ENCODE peak calls at places on chromosomes 5 and 9, in four cellular contexts. S is HEK293T, X is GM12878, C is K562. M is an unnamed sample.

GRCh38 chr9:20771721-20772120 is 87.7 kb downstream of the FOCAD start:
- DNase-seq in S (no peak), X (no peak), C (no peak), M (no peak)

GRCh38 chr9:99398241-99398640 is 176.2 kb downstream of the SEC61B start:
- DNase-seq in S (no peak), X (no peak), C (no peak), M (no peak)

GRCh38 chr5:145341842-145342241 is 493.3 kb downstream of the PRELID2 start:
- DNase-seq in S (no peak), X (no peak), C (no peak), M (no peak)

GRCh38 chr5:147507480-147508126 is 2.3 kb downstream of the DPYSL3 start:
- DNase-seq in S (no peak), X (no peak), C (no peak), M (no peak)

GRCh38 chr5:143309661-143310431 is 93.6 kb downstream of the NR3C1 start:
- DNase-seq in S (no peak), X (no peak), C (no peak), M (no peak)

GRCh38 chr5:133051117-133051546 is 681 bp upstream of the HSPA4 start:
- DNase-seq in S (no peak), X (no peak), C (no peak), M (no peak)

GRCh38 chr5:6723122-6723885 is 10.1 kb downstream of the TENT4A start:
- DNase-seq in S (no peak), X (no peak), C (no peak), M (no peak)

GRCh38 chr5:33369470-33370134 is 71.2 kb upstream of the TARS1 start:
- DNase-seq in S (no peak), X (no peak), C (no peak), M (no peak)

GRCh38 chr5:149820012-149820411 is 89.9 kb downstream of the PPARGC1B start:
- DNase-seq in S (no peak), X (no peak), C (no peak), M (no peak)

GRCh38 chr9:90044710-90045151 is 439.9 kb downstream of the GADD45G start:
- DNase-seq in S (no peak), X (no peak), C (no peak), M (peak)

GRCh38 chr9:34035656-34036055 is 13.0 kb downstream of the UBAP2 start:
- DNase-seq in S (no peak), X (no peak), C (no peak), M (peak)

GRCh38 chr5:124806026-124806856 is 59.8 kb upstream of the ZNF608 start:
- DNase-seq in S (peak), X (no peak), C (peak), M (peak)

GRCh38 chr5:9715891-9716335 is 85.8 kb upstream of the TAS2R1 start:
- DNase-seq in S (no peak), X (no peak), C (no peak), M (no peak)

GRCh38 chr5:167821669-167822068 is 469.8 kb upstream of the WWC1 start:
- DNase-seq in S (no peak), X (no peak), C (no peak), M (no peak)

GRCh38 chr5:11797132-11797531 is 107.1 kb downstream of the CTNND2 start:
- DNase-seq in S (no peak), X (no peak), C (no peak), M (no peak)

GRCh38 chr9:107142430-107142829 is 140.6 kb upstream of the RAD23B start:
- DNase-seq in S (no peak), X (no peak), C (no peak), M (no peak)

GRCh38 chr5:14213813-14214585 is 70.9 kb downstream of the TRIO start:
- DNase-seq in S (no peak), X (no peak), C (no peak), M (peak)

GRCh38 chr5:153517105-153517700 is 26.7 kb downstream of the GRIA1 start:
- DNase-seq in S (no peak), X (no peak), C (no peak), M (no peak)

GRCh38 chr9:133307271-133307670 is 28.7 kb downstream of the SURF6 start:
- DNase-seq in S (no peak), X (no peak), C (no peak), M (no peak)

GRCh38 chr5:40688127-40688756 is 8.5 kb downstream of the PTGER4 start:
- DNase-seq in S (peak), X (peak), C (peak), M (peak)

GRCh38 chr5:67094476-67095300 is 101.9 kb downstream of the CD180 start:
- DNase-seq in S (peak), X (no peak), C (no peak), M (peak)

GRCh38 chr5:23007226-23007625 is 154.1 kb upstream of the CDH12 start:
- DNase-seq in S (no peak), X (no peak), C (no peak), M (no peak)

GRCh38 chr9:133275105-133276000 is at the start of gene ABO:
- DNase-seq in S (no peak), X (no peak), C (peak), M (no peak)

GRCh38 chr5:179624841-179625271 is 1.4 kb upstream of the HNRNPH1 start:
- DNase-seq in S (no peak), X (no peak), C (no peak), M (no peak)

GRCh38 chr9:110912701-110913291 is 125.5 kb downstream of the LPAR1 start:
- DNase-seq in S (no peak), X (no peak), C (no peak), M (no peak)

GRCh38 chr9:98334796-98335195 is 79.3 kb upstream of the TBC1D2 start:
- DNase-seq in S (no peak), X (no peak), C (no peak), M (no peak)

GRCh38 chr5:72467987-72468386 is 39.2 kb downstream of the ZNF366 start:
- DNase-seq in S (no peak), X (no peak), C (no peak), M (no peak)

GRCh38 chr5:95720094-95720793 is 10.9 kb upstream of the RHOBTB3 start:
- DNase-seq in S (no peak), X (no peak), C (no peak), M (no peak)

GRCh38 chr5:31692561-31693221 is 53.8 kb downstream of the PDZD2 start:
- DNase-seq in S (no peak), X (no peak), C (no peak), M (no peak)

GRCh38 chr5:150022163-150022540 is 21.6 kb downstream of the HMGXB3 start:
- DNase-seq in S (no peak), X (no peak), C (no peak), M (no peak)

GRCh38 chr5:9622891-9623547 is 7.1 kb downstream of the TAS2R1 start:
- DNase-seq in S (no peak), X (no peak), C (no peak), M (no peak)

GRCh38 chr5:62256161-62257017 is 49.6 kb upstream of the KIF2A start:
- DNase-seq in S (no peak), X (no peak), C (no peak), M (no peak)

GRCh38 chr5:149264432-149265069 is 7.1 kb upstream of the AFAP1L1 start:
- DNase-seq in S (peak), X (no peak), C (peak), M (peak)

GRCh38 chr9:117400131-117400530 is 14.7 kb downstream of the ASTN2 start:
- DNase-seq in S (no peak), X (no peak), C (no peak), M (no peak)

GRCh38 chr9:28779240-28779639 is 1206.0 kb upstream of the C9orf72 start:
- DNase-seq in S (no peak), X (no peak), C (no peak), M (no peak)

GRCh38 chr9:13033959-13034695 is 245.4 kb downstream of the MPDZ start:
- DNase-seq in S (peak), X (no peak), C (peak), M (peak)

GRCh38 chr9:110252509-110253139 is 3.7 kb downstream of the TXN start:
- DNase-seq in S (no peak), X (no peak), C (no peak), M (peak)

GRCh38 chr9:7226007-7226670 is 468.4 kb downstream of the KDM4C start:
- DNase-seq in S (no peak), X (no peak), C (no peak), M (no peak)

GRCh38 chr5:169636477-169637084 is 494 bp upstream of the DOCK2 start:
- DNase-seq in S (no peak), X (no peak), C (no peak), M (no peak)

DNA sequence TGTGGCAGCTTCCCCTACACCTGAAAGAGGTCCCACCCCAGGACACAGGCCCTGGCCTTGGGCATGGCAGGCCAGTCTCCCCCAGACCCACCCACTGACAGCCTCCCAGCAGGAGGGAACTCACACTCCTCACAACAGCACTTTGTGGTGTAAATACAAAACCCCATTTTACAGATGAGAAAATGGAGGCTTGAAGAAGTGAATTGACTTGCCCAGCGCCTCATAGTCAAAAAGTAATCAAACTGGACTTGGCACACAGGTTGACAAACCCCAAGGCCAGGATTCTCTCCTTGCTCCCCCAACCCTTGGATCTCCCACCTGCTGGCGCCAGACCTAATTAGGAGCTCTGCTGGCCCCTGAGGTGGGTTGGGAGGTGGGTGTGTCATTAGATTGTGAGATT is 29.2 kb upstream of the NEK6 start:
- DNase-seq in S (no peak), X (no peak), C (no peak), M (no peak)
- TF ChIP-seq FOXK2 in S (no peak), X (no peak), C (no peak), M (no peak)

GRCh38 chr5:172421-172820 is 18.9 kb upstream of the LRRC14B start:
- DNase-seq in S (no peak), X (no peak), C (no peak), M (no peak)

GRCh38 chr5:172841-173251 is 18.4 kb upstream of the LRRC14B start:
- DNase-seq in S (no peak), X (no peak), C (no peak), M (no peak)

GRCh38 chr5:169728-170094 is 21.6 kb upstream of the LRRC14B start:
- DNase-seq in S (no peak), X (no peak), C (no peak), M (no peak)

GRCh38 chr5:171801-172331 is 19.4 kb upstream of the LRRC14B start:
- DNase-seq in S (no peak), X (no peak), C (no peak), M (no peak)

DNA sequence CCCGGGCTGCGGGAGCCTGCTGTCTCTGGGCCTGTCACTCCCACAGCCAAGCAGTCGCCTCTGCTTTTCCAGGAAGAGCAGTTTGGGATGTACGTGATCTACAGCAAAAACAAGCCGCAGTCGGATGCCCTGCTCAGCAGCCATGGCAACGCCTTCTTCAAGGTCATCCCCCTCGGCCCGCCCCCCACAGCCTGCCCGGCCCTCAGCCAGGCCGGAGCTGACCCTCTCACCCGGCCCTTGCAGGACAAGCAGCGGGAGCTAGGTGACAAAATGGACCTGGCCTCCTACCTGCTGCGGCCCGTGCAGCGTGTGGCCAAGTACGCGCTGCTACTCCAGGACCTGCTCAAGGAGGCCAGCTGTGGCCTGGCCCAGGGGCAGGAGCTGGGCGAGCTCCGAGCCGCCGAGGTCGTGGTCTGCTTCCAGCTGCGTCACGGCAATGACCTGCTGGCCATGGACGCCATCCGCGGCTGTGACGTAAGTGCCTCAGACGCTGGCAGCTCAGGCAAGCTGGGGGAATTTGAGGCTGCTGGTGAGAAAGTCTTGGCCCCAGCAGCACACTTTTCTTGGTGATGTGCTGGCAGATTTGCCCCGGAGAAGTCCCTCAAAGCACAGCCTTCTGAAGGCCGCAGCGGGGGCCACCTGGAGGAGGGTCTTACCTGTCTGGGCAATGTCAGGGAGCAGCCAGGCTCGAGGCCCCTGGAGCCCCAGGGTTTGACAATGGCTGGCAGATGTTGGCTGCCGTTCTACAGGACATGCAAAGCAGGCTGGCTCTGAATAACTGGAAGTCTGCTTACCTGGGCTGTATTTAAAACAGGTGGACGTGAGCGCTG is 20.1 kb upstream of the LRRC14B start:
- DNase-seq in S (no peak), X (no peak), C (no peak), M (no peak)
- TF ChIP-seq FOXK2 in S (no peak), X (no peak), C (no peak), M (no peak)

DNA sequence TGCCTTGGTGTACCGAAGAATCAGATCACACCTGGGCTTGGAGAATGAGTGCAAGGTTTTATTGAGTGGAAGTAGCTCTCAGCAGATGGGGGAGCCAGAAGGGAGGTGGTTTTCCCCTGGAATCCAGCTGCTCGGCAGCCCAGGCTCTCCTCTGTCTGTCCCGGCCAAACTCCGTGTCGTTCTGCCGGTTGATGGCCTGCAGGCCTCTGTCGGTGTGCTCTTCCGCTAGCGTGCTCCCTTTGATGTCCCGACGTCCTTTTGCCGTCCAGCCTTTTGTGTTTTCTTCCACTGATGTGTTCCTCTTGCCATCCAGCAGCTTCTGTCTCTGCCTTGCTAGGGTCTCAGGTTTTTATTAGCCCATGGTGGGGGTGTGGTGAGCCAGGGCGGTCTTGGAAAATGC is 28.0 kb upstream of the MIER3 start:
- DNase-seq in S (no peak), X (no peak), C (no peak), M (peak)
- TF ChIP-seq FOXK2 in S (no peak), X (no peak), C (no peak), M (no peak)

GRCh38 chr9:27672730-27673129 is 99.4 kb upstream of the C9orf72 start:
- DNase-seq in S (no peak), X (no peak), C (no peak), M (no peak)
- TF ChIP-seq FOXK2 in S (no peak), X (no peak), C (no peak), M (no peak)

GRCh38 chr9:121499177-121499426 is 542 bp downstream of the GGTA1 start:
- DNase-seq in S (no peak), X (no peak), C (no peak), M (no peak)

GRCh38 chr9:121500165-121500478 is 478 bp upstream of the GGTA1 start:
- DNase-seq in S (peak), X (no peak), C (no peak), M (no peak)

GRCh38 chr9:121498150-121498486 is 1.5 kb downstream of the GGTA1 start:
- DNase-seq in S (peak), X (peak), C (peak), M (peak)

GRCh38 chr9:121498487-121499176 is 1.0 kb downstream of the GGTA1 start:
- DNase-seq in S (peak), X (no peak), C (no peak), M (no peak)

DNA sequence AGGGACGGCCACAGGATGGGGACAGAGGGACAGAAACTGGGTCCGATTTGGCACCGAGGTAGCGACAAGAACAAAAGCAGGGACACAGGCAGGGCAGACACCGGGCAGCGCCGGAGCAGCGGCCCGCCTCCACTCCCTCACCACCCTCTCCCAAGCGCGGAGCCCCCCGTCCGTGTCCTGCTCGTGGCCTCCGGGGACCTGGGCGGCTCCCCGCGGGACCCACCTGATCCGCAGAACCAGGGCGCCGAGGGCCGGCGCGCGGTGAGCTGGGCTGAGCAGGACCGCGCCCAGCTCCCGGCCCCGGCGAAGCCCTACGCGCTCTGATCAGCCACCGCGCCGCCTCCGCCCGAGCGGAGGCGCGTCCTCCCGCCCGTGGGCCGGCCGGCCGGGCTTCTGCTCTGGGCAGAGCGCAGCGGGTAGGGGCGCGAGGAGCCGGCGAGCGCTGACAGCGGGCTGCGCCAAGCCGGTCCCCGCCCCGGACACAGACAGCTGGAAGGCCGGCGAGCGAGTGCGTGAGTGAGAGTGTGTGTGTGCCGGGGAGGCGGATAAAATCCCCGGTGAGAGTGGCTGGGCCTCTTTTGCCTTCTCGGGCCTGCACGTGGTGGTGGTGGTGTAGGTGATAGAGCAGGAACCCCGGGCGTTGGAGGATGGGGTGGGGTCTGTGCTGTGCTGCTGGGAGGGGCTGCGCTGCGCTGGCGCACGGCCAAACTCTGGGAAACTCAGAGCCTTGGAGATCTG is at the start of gene GGTA1:
- DNase-seq in S (peak), X (no peak), C (peak), M (no peak)
- TF ChIP-seq FOXK2 in S (no peak), X (no peak), C (no peak), M (no peak)

GRCh38 chr5:176793736-176794135 is 16.6 kb upstream of the UNC5A start:
- DNase-seq in S (no peak), X (no peak), C (no peak), M (no peak)

GRCh38 chr5:176794509-176794908 is 15.8 kb upstream of the UNC5A start:
- DNase-seq in S (no peak), X (no peak), C (no peak), M (no peak)

GRCh38 chr5:176790921-176791320 is 19.4 kb upstream of the UNC5A start:
- DNase-seq in S (no peak), X (no peak), C (no peak), M (no peak)

GRCh38 chr5:176793343-176793699 is 17.0 kb upstream of the UNC5A start:
- DNase-seq in S (no peak), X (no peak), C (peak), M (no peak)

DNA sequence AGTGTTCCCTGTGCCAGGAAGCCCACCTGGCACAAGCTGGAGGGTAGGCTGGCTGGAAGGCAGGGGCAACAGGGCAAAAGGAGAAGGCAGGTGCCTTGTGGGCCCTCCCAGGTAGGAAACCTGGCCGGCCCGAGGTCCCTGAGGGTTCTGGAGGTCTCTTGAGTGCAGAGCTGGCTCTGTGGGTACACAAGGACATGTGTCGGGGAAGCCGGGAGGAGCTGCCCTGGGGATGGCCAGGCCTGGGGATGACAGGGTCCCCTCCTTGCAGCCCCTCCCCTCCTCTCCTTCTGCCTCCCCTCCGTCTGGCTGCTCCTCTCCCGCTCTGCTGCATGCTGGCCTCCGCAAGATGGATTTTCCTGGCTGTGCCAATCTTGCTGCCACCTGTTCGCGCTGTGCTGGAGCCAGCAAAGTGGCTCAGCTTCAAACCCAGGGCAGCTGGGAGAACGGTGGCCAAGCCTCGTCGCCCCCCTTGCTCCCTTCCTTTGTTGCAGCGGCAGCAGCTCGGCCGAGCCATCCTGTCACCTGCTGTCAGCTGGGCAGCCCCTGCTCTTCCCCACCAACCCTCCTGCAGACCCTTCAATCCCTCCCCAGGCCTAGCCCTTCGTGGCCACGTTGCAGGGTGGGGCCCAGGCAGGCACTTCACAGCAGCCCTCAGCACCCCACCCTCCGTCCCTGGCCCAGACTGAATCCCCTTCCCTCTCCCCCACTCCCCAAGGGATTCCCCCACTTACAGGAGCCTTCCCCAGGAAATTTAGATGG is 17.6 kb upstream of the UNC5A start:
- DNase-seq in S (no peak), X (no peak), C (no peak), M (no peak)
- TF ChIP-seq FOXK2 in S (no peak), X (no peak), C (no peak), M (no peak)

GRCh38 chr5:36949593-36949992 is 73.0 kb downstream of the NIPBL start:
- DNase-seq in S (no peak), X (no peak), C (no peak), M (no peak)
- TF ChIP-seq FOXK2 in S (no peak), X (no peak), C (no peak), M (no peak)

GRCh38 chr5:163496286-163496685 is 9.1 kb upstream of the MAT2B start:
- DNase-seq in S (no peak), X (no peak), C (no peak), M (no peak)
- TF ChIP-seq FOXK2 in S (no peak), X (no peak), C (no peak), M (no peak)

M was measured in HepG2.